ENCODE peak calls at places on chromosomes 4 and X, in eight cellular contexts. B, A, I, C, F, V, Q and E are unnamed samples. For H3K4me1, the result is how much of the 10 kb centered on the place peaks cover.

GRCh38 chr4:38275331-38275821 is 315.2 kb downstream of the PTTG2 start:
- DNase-seq in B (no peak), A (no peak), I (no peak), C (no peak), F (no peak), V (no peak), Q (peak), E (no peak)

GRCh38 chrX:151206871-151207270 is 30.5 kb downstream of the GPR50 start:
- DNase-seq in B (no peak), A (no peak), I (no peak), C (no peak), F (no peak), V (no peak), Q (no peak), E (no peak)

GRCh38 chr4:79176351-79176750 is 149.5 kb downstream of the NAA11 start:
- DNase-seq in B (no peak), A (no peak), I (no peak), C (no peak), F (no peak), V (no peak), Q (no peak), E (no peak)

GRCh38 chr4:113371061-113371460 is 321.6 kb downstream of the ANK2 start:
- DNase-seq in B (no peak), A (no peak), I (no peak), C (no peak), F (no peak), V (no peak), Q (no peak), E (no peak)

GRCh38 chrX:106903856-106904528 is 851 bp upstream of the RIPPLY1 start:
- DNase-seq in B (no peak), A (no peak), I (no peak), C (no peak), F (no peak), V (no peak), Q (no peak), E (no peak)

GRCh38 chrX:41275661-41276609 is 58.0 kb upstream of the DDX3X start:
- DNase-seq in B (peak), A (peak), I (peak), C (peak), F (peak), V (peak), Q (peak), E (peak)

GRCh38 chrX:67338262-67338661 is 205.6 kb upstream of the AR start:
- DNase-seq in B (no peak), A (no peak), I (no peak), C (no peak), F (no peak), V (no peak), Q (no peak), E (no peak)

GRCh38 chrX:118679290-118679689 is 48.1 kb upstream of the IL13RA1 start:
- DNase-seq in B (no peak), A (no peak), I (no peak), C (no peak), F (no peak), V (no peak), Q (no peak), E (no peak)

GRCh38 chr4:77954690-77955089 is 92.1 kb downstream of the MRPL1 start:
- DNase-seq in B (no peak), A (no peak), I (no peak), C (no peak), F (no peak), V (no peak), Q (no peak), E (no peak)

GRCh38 chr4:177596035-177596434 is 153.8 kb upstream of the AGA start:
- DNase-seq in B (peak), A (no peak), I (peak), C (peak), F (no peak), V (no peak), Q (no peak), E (no peak)

GRCh38 chr4:36054750-36055467 is 189.4 kb downstream of the ARAP2 start:
- DNase-seq in B (no peak), A (no peak), I (no peak), C (no peak), F (no peak), V (no peak), Q (no peak), E (no peak)

DNA sequence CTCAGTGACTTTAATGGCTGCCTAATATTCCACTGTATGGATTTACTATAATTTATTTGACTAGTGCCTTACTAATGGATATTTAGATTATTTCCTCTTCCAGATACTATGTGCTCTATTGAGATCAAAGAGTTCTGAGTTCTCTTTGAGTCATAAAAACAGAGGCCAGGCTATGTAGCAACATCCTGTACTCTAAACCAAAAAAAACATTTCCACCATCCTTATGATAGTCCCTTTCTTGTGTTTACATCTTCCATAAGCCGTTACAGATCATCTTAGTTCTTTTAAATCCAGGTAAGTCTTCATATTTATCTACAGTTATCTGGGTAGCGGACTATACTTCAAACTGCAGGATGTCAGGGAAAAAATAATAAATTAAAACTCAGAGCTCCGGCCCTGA is 56.6 kb upstream of the TMEM184C start:
- DNase-seq in B (no peak), A (no peak), I (peak), C (no peak), F (no peak), V (no peak), Q (no peak), E (no peak)
- H3K4me1 ChIP-seq in B (under half), A (under half), I (under half), C (under half), F (under half), V (under half), Q (under half), E (under half)

DNA sequence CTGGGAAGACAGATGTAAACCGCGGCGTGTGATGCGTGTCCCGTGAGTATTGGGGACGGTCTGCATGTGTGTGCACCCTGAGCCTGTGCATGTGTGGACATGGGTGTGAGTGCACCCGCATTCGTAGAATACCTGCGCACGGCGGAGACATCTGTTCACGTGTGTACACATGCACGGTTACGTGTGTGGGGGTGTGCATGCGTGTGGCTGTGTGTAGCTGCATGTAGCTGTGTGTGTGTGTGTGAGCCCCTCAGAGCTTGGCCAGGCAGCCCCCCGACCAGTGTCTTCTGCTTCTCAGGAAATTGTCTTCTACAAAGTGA is 19.6 kb downstream of the ATP5ME start:
- DNase-seq in B (no peak), A (peak), I (no peak), C (no peak), F (no peak), V (no peak), Q (peak), E (no peak)
- H3K4me1 ChIP-seq in B (under half), A (under half), I (under half), C (under half), F (under half), V (under half), Q (under half), E (under half)

DNA sequence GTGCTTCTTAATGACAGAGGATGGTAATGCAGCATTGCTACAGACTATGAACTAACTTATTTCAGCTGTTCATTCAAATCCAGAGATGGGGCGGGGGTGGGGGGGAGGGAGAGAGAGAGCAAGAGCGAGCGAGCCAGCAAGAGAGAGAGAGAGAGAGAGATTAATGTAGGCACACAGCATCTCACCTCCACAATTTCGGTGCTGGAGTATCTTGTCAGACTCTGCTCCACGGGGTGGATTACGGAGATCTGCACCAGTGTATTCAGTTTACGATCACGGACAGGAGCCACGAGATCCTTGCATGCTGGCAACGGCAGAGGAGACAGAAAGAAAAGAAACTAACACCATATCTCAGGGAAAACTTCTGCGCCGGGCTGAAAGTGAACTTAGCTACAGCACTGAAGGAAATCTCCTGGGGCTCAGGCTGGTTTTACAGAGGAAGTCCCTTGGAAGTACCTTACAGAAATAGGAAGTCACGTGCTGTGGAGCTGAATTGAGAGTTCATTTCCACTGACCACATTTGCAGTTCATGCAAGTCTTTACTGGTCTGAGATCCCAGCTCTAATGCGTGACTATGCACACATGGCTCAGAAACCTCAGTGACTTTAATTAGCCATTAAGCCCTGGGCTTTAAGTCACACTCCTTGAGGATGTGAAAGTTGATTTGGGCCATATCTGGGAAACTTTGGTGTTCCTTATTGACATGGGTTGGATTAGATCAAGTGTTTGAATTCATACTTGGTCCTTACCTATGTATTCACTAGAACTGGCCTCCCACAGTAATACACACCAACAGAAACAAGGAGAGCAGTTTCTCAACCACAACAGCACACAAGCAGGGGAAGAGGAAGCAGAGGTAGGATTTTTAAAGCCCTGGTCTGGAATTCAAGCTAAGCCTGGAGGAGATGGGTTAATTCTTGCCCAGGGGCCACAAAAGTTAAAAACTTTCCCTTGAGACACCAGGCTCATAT is 440.8 kb downstream of the INPP4B start:
- DNase-seq in B (peak), A (no peak), I (peak), C (no peak), F (peak), V (peak), Q (peak), E (peak)
- H3K4me1 ChIP-seq in B (under half), A (under half), I (under half), C (under half), F (under half), V (under half), Q (under half), E (under half)

GRCh38 chr4:130849985-130850632 is 1754.2 kb downstream of the C4orf33 start:
- DNase-seq in B (no peak), A (peak), I (no peak), C (no peak), F (no peak), V (no peak), Q (no peak), E (no peak)
- H3K4me1 ChIP-seq in B (under half), A (under half), I (under half), C (under half), F (under half), V (under half), Q (under half), E (under half)

DNA sequence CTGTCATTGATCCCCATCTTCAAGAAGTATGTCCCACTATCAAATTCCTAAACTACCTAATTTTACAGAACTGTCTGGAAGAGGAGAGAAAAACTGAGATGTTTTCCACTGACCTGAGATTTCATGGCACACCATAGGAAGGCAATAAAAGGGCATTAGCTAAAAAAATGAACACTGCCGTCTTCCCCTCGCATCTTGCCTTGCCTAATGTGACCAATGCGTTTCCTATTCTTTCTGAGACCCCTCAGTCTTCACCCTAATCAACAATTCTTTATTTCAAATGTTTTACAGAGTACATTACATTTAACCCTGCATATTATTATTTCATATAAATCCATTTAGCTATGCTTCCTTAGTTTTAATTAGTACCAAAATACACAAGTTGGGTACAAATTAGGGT is 43.6 kb downstream of the ZNF827 start:
- DNase-seq in B (no peak), A (no peak), I (no peak), C (no peak), F (no peak), V (no peak), Q (no peak), E (no peak)
- H3K4me1 ChIP-seq in B (under half), A (under half), I (under half), C (under half), F (under half), V (under half), Q (under half), E (under half)

GRCh38 chrX:19885732-19886131 is 1.7 kb downstream of the SH3KBP1 start:
- DNase-seq in B (no peak), A (no peak), I (no peak), C (no peak), F (no peak), V (no peak), Q (no peak), E (no peak)
- H3K4me1 ChIP-seq in B (under half), A (under half), I (under half), C (under half), F (under half), V (under half), Q (under half), E (under half)

GRCh38 chr4:151207186-151207585 is 69.8 kb upstream of the PRSS48 start:
- DNase-seq in B (no peak), A (no peak), I (no peak), C (no peak), F (no peak), V (no peak), Q (no peak), E (no peak)
- H3K4me1 ChIP-seq in B (under half), A (under half), I (under half), C (under half), F (under half), V (under half), Q (under half), E (under half)

GRCh38 chr4:1714303-1715001 is 2.3 kb upstream of the SLBP start:
- DNase-seq in B (peak), A (no peak), I (no peak), C (no peak), F (no peak), V (no peak), Q (no peak), E (no peak)
- H3K4me1 ChIP-seq in B (under half), A (under half), I (under half), C (under half), F (half or more), V (under half), Q (half or more), E (half or more)

GRCh38 chr4:119037709-119038463 is 97.7 kb upstream of the MYOZ2 start:
- DNase-seq in B (no peak), A (no peak), I (no peak), C (no peak), F (no peak), V (no peak), Q (no peak), E (no peak)

GRCh38 chr4:119031218-119031617 is 104.4 kb upstream of the MYOZ2 start:
- DNase-seq in B (no peak), A (no peak), I (no peak), C (no peak), F (no peak), V (no peak), Q (no peak), E (no peak)

GRCh38 chr4:119035941-119036737 is 99.5 kb upstream of the MYOZ2 start:
- DNase-seq in B (no peak), A (no peak), I (no peak), C (no peak), F (no peak), V (no peak), Q (no peak), E (no peak)

GRCh38 chr4:119032921-119033685 is 102.5 kb upstream of the MYOZ2 start:
- DNase-seq in B (no peak), A (no peak), I (no peak), C (no peak), F (no peak), V (no peak), Q (no peak), E (no peak)

GRCh38 chr4:119034276-119035008 is 101.2 kb upstream of the MYOZ2 start:
- DNase-seq in B (peak), A (no peak), I (no peak), C (peak), F (no peak), V (no peak), Q (no peak), E (no peak)
- H3K4me1 ChIP-seq in B (under half), A (under half), I (under half), C (half or more), F (under half), V (under half), Q (under half), E (half or more)

DNA sequence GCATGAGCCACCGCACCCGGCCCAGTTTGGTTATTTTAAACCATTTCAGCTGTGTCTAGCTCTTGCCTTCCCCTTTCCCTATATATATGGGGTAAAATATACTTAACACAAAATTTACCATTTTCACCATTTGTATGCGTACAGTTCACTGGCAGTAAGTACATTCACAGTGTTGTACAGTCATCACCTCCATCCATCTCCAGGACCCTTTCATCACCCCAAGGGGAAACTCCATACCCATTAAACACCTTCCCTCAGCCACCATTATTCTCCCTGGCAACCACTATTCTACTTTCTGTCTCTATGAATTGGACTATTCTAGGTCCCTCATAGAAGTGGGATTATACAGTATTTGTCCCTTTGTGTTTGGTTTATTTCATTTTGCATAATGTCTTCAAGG is 106.4 kb downstream of the TMEM131L start:
- DNase-seq in B (no peak), A (no peak), I (no peak), C (no peak), F (no peak), V (no peak), Q (no peak), E (no peak)
- H3K4me1 ChIP-seq in B (under half), A (under half), I (under half), C (under half), F (under half), V (under half), Q (under half), E (under half)